ENCODE peak calls at places on chromosomes 12 and 14, in seven cellular contexts. Z is SHP77; A is activated naive CD4-positive, alpha-beta T cell treated with anti-CD3 and anti-CD28 coated beads, Interleukin-2, amount 10 ng/mL, durations not matched to agents 7 days and 5 days; U is epithelial cell of esophagus; S is HuH-7.5; R is COR-L47; O is H7. F is an unnamed sample.
A peak's percentile ranks its signal among the peaks of the same experiment; 100 is the strongest.

GRCh38 chr14:104444159-104445030 is 135.2 kb upstream of the C14orf180 start:
- DNase-seq in Z (no peak), A (peak; percentile 5), U (no peak), S (no peak), R (no peak), O (no peak), F (no peak)

GRCh38 chr12:127964717-127965116 is 302.3 kb upstream of the TMEM132C start:
- DNase-seq in Z (no peak), A (no peak), U (no peak), S (no peak), R (no peak), O (no peak), F (no peak)

GRCh38 chr14:99425272-99425681 is 55.4 kb downstream of the SETD3 start:
- DNase-seq in Z (peak; percentile 45), A (no peak), U (no peak), S (no peak), R (peak; percentile 31), O (no peak), F (no peak)

GRCh38 chr14:77660754-77661153 is 44.3 kb upstream of the SPTLC2 start:
- DNase-seq in Z (no peak), A (no peak), U (no peak), S (no peak), R (peak; percentile 86), O (no peak), F (no peak)

GRCh38 chr14:22318951-22319350 is 270.1 kb downstream of the DAD1 start:
- DNase-seq in Z (no peak), A (no peak), U (no peak), S (no peak), R (no peak), O (no peak), F (no peak)

GRCh38 chr14:52552063-52552988 is at the start of the genes GPR137C and TXNDC16:
- DNase-seq in Z (peak; percentile 99), A (peak; percentile 100), U (peak; percentile 100), S (peak; percentile 82), R (peak; percentile 100), O (peak; percentile 94), F (peak; percentile 100)

GRCh38 chr14:65255029-65255545 is 152.8 kb upstream of the MAX start:
- DNase-seq in Z (no peak), A (no peak), U (peak; percentile 96), S (no peak), R (no peak), O (peak; percentile 43), F (no peak)

GRCh38 chr12:94231718-94232117 is 83.3 kb downstream of the PLXNC1 start:
- DNase-seq in Z (no peak), A (no peak), U (no peak), S (no peak), R (no peak), O (no peak), F (no peak)

GRCh38 chr12:3353621-3354020 is 137.4 kb upstream of the PRMT8 start:
- DNase-seq in Z (no peak), A (no peak), U (no peak), S (no peak), R (no peak), O (no peak), F (no peak)

GRCh38 chr12:3222935-3223334 is 145.8 kb downstream of the TSPAN9 start:
- DNase-seq in Z (no peak), A (no peak), U (no peak), S (no peak), R (peak; percentile 54), O (no peak), F (no peak)

GRCh38 chr14:95518045-95518751 is 1.7 kb upstream of the SYNE3 start:
- DNase-seq in Z (no peak), A (peak; percentile 20), U (peak; percentile 11), S (no peak), R (peak; percentile 92), O (no peak), F (no peak)

GRCh38 chr14:100664841-100665425 is 61.8 kb upstream of the DLK1 start:
- DNase-seq in Z (no peak), A (no peak), U (no peak), S (no peak), R (peak; percentile 34), O (no peak), F (no peak)

GRCh38 chr14:58109761-58110160 is 42.3 kb downstream of the ARMH4 start:
- DNase-seq in Z (no peak), A (no peak), U (no peak), S (no peak), R (no peak), O (no peak), F (no peak)